ENCODE peak calls at places on chromosomes 11 and 22, in seven cellular contexts. A is OCI-LY7, E is mucosa of descending colon, I is WERI-Rb-1, O is left lung, H is fibroblast of mammary gland, T is IMR-90. U is an unnamed sample.

GRCh38 chr11:119340335-119341221 is at the start of gene C1QTNF5:
- DNase-seq in A (no peak), E (peak; percentile 80), I (no peak), O (no peak), H (peak; percentile 67), T (peak; percentile 57), U (no peak)

GRCh38 chr11:105935791-105936190 is 86.2 kb downstream of the MSANTD4 start:
- DNase-seq in A (no peak), E (no peak), I (no peak), O (no peak), H (peak; percentile 16), T (peak; percentile 18), U (no peak)

GRCh38 chr11:103241574-103241973 is 132.3 kb downstream of the DYNC2H1 start:
- DNase-seq in A (no peak), E (no peak), I (no peak), O (no peak), H (no peak), T (no peak), U (no peak)

GRCh38 chr11:12272821-12273617 is 104.4 kb upstream of the PARVA start:
- DNase-seq in A (no peak), E (no peak), I (no peak), O (no peak), H (no peak), T (peak; percentile 61), U (no peak)

GRCh38 chr22:37270928-37271650 is 11.2 kb upstream of the CYTH4 start:
- DNase-seq in A (no peak), E (no peak), I (no peak), O (no peak), H (peak; percentile 68), T (peak; percentile 50), U (no peak)

GRCh38 chr11:130672911-130673310 is 224.5 kb downstream of the ADAMTS15 start:
- DNase-seq in A (no peak), E (no peak), I (no peak), O (no peak), H (no peak), T (peak; percentile 13), U (no peak)

GRCh38 chr11:32704261-32704660 is 90.2 kb downstream of the CCDC73 start:
- DNase-seq in A (no peak), E (no peak), I (no peak), O (peak; percentile 60), H (no peak), T (no peak), U (no peak)

GRCh38 chr11:662689-663274 is 25.7 kb downstream of the DRD4 start:
- DNase-seq in A (peak; percentile 53), E (peak; percentile 83), I (peak; percentile 68), O (peak; percentile 88), H (peak; percentile 72), T (peak; percentile 47), U (no peak)

GRCh38 chr11:11038339-11039248 is 180.7 kb upstream of the ZBED5 start:
- DNase-seq in A (no peak), E (no peak), I (peak; percentile 56), O (no peak), H (no peak), T (no peak), U (no peak)

GRCh38 chr11:84671325-84672019 is 955.7 kb downstream of the DLG2 start:
- DNase-seq in A (no peak), E (no peak), I (no peak), O (no peak), H (no peak), T (no peak), U (no peak)

GRCh38 chr11:95144313-95145235 is 54.9 kb downstream of the ENDOD1 start:
- DNase-seq in A (no peak), E (no peak), I (no peak), O (no peak), H (peak; percentile 46), T (no peak), U (no peak)

GRCh38 chr22:48089601-48090331 is 1327.3 kb downstream of the TBC1D22A start:
- DNase-seq in A (no peak), E (peak; percentile 43), I (no peak), O (no peak), H (peak; percentile 1), T (no peak), U (no peak)

GRCh38 chr22:48827228-48827810 is 1000.4 kb downstream of the BRD1 start:
- DNase-seq in A (no peak), E (no peak), I (no peak), O (no peak), H (no peak), T (no peak), U (no peak)

GRCh38 chr11:77497368-77497767 is 23.5 kb upstream of the PAK1 start:
- DNase-seq in A (no peak), E (no peak), I (no peak), O (no peak), H (no peak), T (peak; percentile 13), U (no peak)

GRCh38 chr11:110728883-110729282 is 16.6 kb upstream of the ARHGAP20 start:
- DNase-seq in A (no peak), E (no peak), I (no peak), O (no peak), H (peak; percentile 84), T (peak; percentile 40), U (no peak)

GRCh38 chr11:59145534-59145933 is 2.9 kb downstream of the FAM111A start:
- DNase-seq in A (no peak), E (no peak), I (no peak), O (no peak), H (peak; percentile 90), T (peak; percentile 64), U (no peak)

GRCh38 chr11:56700919-56701485 is 2.1 kb downstream of the OR9G1 start:
- DNase-seq in A (no peak), E (no peak), I (no peak), O (no peak), H (no peak), T (no peak), U (no peak)

GRCh38 chr11:69278091-69278867 is 15.7 kb upstream of the MYEOV start:
- DNase-seq in A (no peak), E (peak; percentile 89), I (no peak), O (peak; percentile 89), H (no peak), T (no peak), U (no peak)

GRCh38 chr22:24289138-24289537 is 18.5 kb downstream of the SPECC1L start:
- DNase-seq in A (no peak), E (no peak), I (no peak), O (no peak), H (peak; percentile 89), T (peak; percentile 84), U (no peak)

GRCh38 chr11:71430166-71430565 is 18.0 kb downstream of the DHCR7 start:
- DNase-seq in A (no peak), E (no peak), I (no peak), O (no peak), H (no peak), T (no peak), U (no peak)

GRCh38 chr11:7484645-7485044 is 661 bp upstream of the OLFML1 start:
- DNase-seq in A (no peak), E (no peak), I (no peak), O (no peak), H (no peak), T (no peak), U (no peak)

GRCh38 chr11:72739240-72740059 is 12.8 kb downstream of the ARAP1 start:
- DNase-seq in A (peak; percentile 47), E (no peak), I (no peak), O (peak; percentile 83), H (no peak), T (no peak), U (no peak)
- H3K4me3 ChIP-seq in A (peak overlapping the region; percentile 60), E (no peak overlapping the region), I (no peak overlapping the region), O (peak overlapping the region; percentile 44), H (no peak overlapping the region), T (no peak overlapping the region), U (no peak overlapping the region)

GRCh38 chr11:112525270-112525669 is 264.6 kb upstream of the PLET1 start:
- DNase-seq in A (no peak), E (no peak), I (no peak), O (no peak), H (peak; percentile 8), T (no peak), U (peak; percentile 41)

GRCh38 chr11:112525844-112526590 is 265.4 kb upstream of the PLET1 start:
- DNase-seq in A (no peak), E (no peak), I (no peak), O (no peak), H (no peak), T (no peak), U (peak; percentile 54)

GRCh38 chr11:112524808-112525207 is 264.1 kb upstream of the PLET1 start:
- DNase-seq in A (no peak), E (peak; percentile 30), I (no peak), O (no peak), H (no peak), T (no peak), U (no peak)

GRCh38 chr11:112523477-112523876 is 262.8 kb upstream of the PLET1 start:
- DNase-seq in A (no peak), E (no peak), I (no peak), O (no peak), H (peak; percentile 5), T (no peak), U (no peak)

DNA sequence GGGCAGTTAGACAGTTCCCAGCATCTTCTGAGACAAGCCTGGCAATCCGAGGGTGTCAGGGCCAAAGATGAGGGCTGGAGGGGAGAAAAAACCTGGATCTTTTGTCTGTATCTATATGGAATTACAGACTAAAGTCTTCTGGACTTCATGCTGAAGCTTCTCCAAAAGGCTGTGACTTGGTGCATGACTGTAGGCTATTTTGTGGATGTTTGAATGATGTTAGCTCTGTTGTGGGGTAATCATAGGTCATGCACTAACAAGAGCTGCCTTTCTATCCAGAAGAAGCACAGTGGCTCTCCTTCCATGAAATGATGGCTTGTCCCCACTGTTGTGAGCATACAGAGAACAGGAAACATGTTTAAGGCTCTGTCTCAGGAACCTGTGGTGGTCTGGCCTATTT is 263.3 kb upstream of the PLET1 start:
- DNase-seq in A (no peak), E (no peak), I (no peak), O (no peak), H (no peak), T (no peak), U (no peak)
- H3K4me3 ChIP-seq in A (no peak overlapping the region), E (no peak overlapping the region), I (no peak overlapping the region), O (no peak overlapping the region), H (no peak overlapping the region), T (no peak overlapping the region), U (no peak overlapping the region)

DNA sequence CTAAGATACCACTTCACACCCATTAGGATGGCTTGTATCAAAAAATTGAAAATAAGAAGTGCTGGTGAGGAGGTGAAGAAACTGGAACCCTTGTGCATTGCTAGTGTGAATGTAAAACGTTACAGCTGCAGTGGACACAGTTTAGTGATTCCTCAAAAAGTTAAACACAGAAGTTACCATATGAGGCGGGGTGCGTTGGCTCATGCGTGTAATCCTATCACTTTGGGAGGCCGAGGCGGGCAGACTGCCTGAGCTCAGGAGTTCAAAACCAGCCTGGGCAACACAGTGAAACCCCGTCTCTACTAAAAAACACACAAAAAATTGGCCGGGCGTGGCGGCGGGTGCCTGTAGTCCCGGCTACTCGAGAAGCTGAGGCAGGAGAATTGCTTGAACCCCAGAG is 43.5 kb downstream of the SGSM3 start:
- DNase-seq in A (peak; percentile 72), E (peak; percentile 27), I (no peak), O (no peak), H (no peak), T (no peak), U (no peak)
- H3K4me3 ChIP-seq in A (peak overlapping the region; percentile 61), E (no peak overlapping the region), I (no peak overlapping the region), O (no peak overlapping the region), H (no peak overlapping the region), T (no peak overlapping the region), U (no peak overlapping the region)

DNA sequence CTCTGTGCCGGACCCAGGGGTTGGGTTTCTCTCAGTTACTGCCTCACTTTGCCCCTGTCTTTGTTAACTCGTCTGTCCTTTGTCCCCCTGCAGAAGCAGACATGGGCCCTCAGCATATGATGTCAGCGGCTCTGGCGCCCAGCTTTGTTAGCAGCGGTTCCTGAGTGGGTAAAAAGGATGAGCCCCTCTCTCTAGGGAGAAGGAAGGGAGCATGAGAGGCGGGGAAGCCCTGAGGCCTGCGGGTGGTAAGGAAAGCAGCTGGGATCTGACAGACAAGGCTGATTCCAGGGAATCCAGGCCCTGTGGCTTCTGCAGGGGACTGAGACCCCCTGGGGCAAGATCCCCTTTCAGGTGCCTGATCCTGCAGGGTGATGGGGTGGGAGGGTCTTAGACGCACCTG is 51.7 kb downstream of the MCM5 start:
- DNase-seq in A (no peak), E (no peak), I (no peak), O (peak; percentile 36), H (no peak), T (no peak), U (no peak)
- H3K4me3 ChIP-seq in A (no peak overlapping the region), E (no peak overlapping the region), I (no peak overlapping the region), O (no peak overlapping the region), H (no peak overlapping the region), T (no peak overlapping the region), U (no peak overlapping the region)

U was measured in Jurkat, Clone E6-1.